ENCODE peak calls at places on chromosomes 2 and 18, in four cellular contexts. P is A549, O is IMR-90, Y is progenitor cell of endocrine pancreas. H is an unnamed sample.

GRCh38 chr2:61463769-61464475 is 7.0 kb downstream of the USP34 start:
- DNase-seq in P (no peak), O (no peak), Y (no peak), H (no peak)

GRCh38 chr2:8193686-8194615 is 487.9 kb upstream of the ID2 start:
- DNase-seq in P (no peak), O (no peak), Y (no peak), H (no peak)

GRCh38 chr2:127675335-127676261 is at the start of gene LIMS2:
- DNase-seq in P (peak), O (peak), Y (no peak), H (peak)

GRCh38 chr2:35783723-35784122 is 571.9 kb upstream of the CRIM1 start:
- DNase-seq in P (no peak), O (no peak), Y (no peak), H (no peak)

GRCh38 chr2:236943068-236943467 is 142.6 kb upstream of the COPS8 start:
- DNase-seq in P (no peak), O (no peak), Y (no peak), H (no peak)

GRCh38 chr18:12422936-12423335 is 15.2 kb downstream of the PRELID3A start:
- DNase-seq in P (no peak), O (no peak), Y (no peak), H (no peak)

GRCh38 chr18:55790296-55790695 is 202.3 kb upstream of the TCF4 start:
- DNase-seq in P (peak), O (peak), Y (no peak), H (peak)

GRCh38 chr2:120514521-120514920 is 168.6 kb downstream of the INHBB start:
- DNase-seq in P (no peak), O (no peak), Y (no peak), H (no peak)

GRCh38 chr2:102130651-102130991 is 11.9 kb upstream of the IL1R1 start:
- DNase-seq in P (no peak), O (peak), Y (no peak), H (no peak)

GRCh38 chr2:43178602-43179542 is 47.5 kb downstream of the ZFP36L2 start:
- DNase-seq in P (peak), O (peak), Y (no peak), H (peak)

GRCh38 chr2:218884519-218884918 is 3.9 kb downstream of the WNT10A start:
- DNase-seq in P (no peak), O (no peak), Y (no peak), H (no peak)

GRCh38 chr2:26655611-26656195 is 14.5 kb upstream of the CIB4 start:
- DNase-seq in P (no peak), O (no peak), Y (no peak), H (no peak)

GRCh38 chr2:143481231-143481613 is 352.0 kb downstream of the ARHGAP15 start:
- DNase-seq in P (no peak), O (no peak), Y (no peak), H (no peak)

GRCh38 chr18:46224181-46224775 is 120.1 kb downstream of the HAUS1 start:
- DNase-seq in P (no peak), O (no peak), Y (no peak), H (peak)

GRCh38 chr2:241950878-241951331 is 81.4 kb downstream of the RTP5 start:
- DNase-seq in P (peak), O (peak), Y (peak), H (peak)

GRCh38 chr2:161160226-161161073 is at the start of gene TANK:
- DNase-seq in P (peak), O (peak), Y (peak), H (peak)

GRCh38 chr2:142796161-142796560 is 81.3 kb upstream of the KYNU start:
- DNase-seq in P (no peak), O (no peak), Y (no peak), H (no peak)

GRCh38 chr2:109259671-109260070 is 130.7 kb downstream of the SH3RF3 start:
- DNase-seq in P (no peak), O (no peak), Y (no peak), H (no peak)

GRCh38 chr2:127095784-127096183 is 11.2 kb downstream of the BIN1 start:
- DNase-seq in P (no peak), O (no peak), Y (no peak), H (no peak)

GRCh38 chr2:115077594-115077993 is 635.2 kb downstream of the DPP10 start:
- DNase-seq in P (no peak), O (no peak), Y (no peak), H (no peak)

GRCh38 chr2:72619622-72620021 is 206.2 kb downstream of the EXOC6B start:
- DNase-seq in P (no peak), O (no peak), Y (no peak), H (no peak)

GRCh38 chr2:190618030-190618429 is 30.9 kb upstream of the NAB1 start:
- DNase-seq in P (no peak), O (no peak), Y (no peak), H (no peak)

GRCh38 chr2:19676770-19677169 is 225.0 kb downstream of the TTC32 start:
- DNase-seq in P (no peak), O (no peak), Y (no peak), H (no peak)
- TF ChIP-seq CTCF in P (no peak), O (no peak), Y (no peak), H (no peak)

GRCh38 chr18:61580061-61580460 is 246.8 kb downstream of the CDH20 start:
- DNase-seq in P (no peak), O (no peak), Y (no peak), H (peak)

GRCh38 chr18:61581578-61582204 is 248.5 kb downstream of the CDH20 start:
- DNase-seq in P (peak), O (peak), Y (peak), H (peak)

GRCh38 chr18:61583548-61583947 is 250.3 kb downstream of the CDH20 start:
- DNase-seq in P (no peak), O (no peak), Y (no peak), H (no peak)

GRCh38 chr18:61579581-61579980 is 246.4 kb downstream of the CDH20 start:
- DNase-seq in P (no peak), O (no peak), Y (no peak), H (no peak)

DNA sequence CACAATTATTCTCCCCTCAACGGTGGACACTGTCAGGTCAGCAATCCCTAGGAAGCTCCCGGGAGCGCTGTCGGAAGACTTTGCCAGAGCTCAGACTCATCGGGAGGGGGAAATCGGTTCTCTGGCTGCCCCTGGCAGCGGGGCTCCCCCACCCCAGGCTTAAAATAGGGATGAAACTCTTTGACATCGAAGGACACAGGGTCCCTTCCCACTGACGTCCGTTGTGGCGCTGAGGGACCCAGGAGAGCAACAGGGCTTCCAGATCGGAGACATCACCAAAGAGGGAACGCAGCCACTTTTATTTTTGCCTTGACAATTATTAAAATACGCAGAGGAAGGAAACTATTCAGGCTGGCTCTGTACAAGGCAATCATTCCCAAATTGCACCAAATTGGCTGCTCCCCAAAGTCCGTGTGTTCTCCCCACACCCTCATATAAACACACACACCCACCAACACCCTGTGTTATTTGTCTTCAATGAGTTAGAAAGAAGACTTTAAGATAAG is 249.0 kb downstream of the CDH20 start:
- DNase-seq in P (no peak), O (no peak), Y (no peak), H (no peak)
- TF ChIP-seq CTCF in P (no peak), O (no peak), Y (no peak), H (no peak)

DNA sequence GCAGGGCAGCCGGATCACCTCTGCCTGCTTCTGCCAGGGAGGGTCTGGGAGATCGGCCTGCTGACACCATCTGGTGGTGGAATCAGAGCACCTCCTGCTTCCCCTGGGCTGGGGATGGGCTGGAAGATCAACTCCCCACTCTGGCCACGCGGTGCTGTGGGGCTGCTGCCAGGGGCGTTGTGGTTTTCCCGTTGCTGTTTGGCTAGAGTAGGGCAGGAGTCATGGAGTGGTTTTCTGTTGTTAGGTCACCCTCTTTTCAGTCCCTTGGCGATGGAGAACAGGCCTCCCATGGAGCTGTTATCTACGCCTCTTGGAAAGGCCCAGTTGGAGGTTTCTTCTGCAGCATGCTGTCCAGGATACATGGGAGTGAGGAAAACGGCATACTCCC is 15.2 kb downstream of the BCL2L11 start:
- DNase-seq in P (peak), O (peak), Y (no peak), H (peak)
- TF ChIP-seq CTCF in P (no peak), O (peak), Y (no peak), H (peak)

GRCh38 chr2:174353004-174353403 is 18.2 kb downstream of the SP9 start:
- DNase-seq in P (no peak), O (no peak), Y (no peak), H (no peak)

GRCh38 chr2:174344716-174345472 is 10.1 kb downstream of the SP9 start:
- DNase-seq in P (no peak), O (peak), Y (no peak), H (peak)

GRCh38 chr2:174350593-174351181 is 15.9 kb downstream of the SP9 start:
- DNase-seq in P (no peak), O (no peak), Y (no peak), H (no peak)

DNA sequence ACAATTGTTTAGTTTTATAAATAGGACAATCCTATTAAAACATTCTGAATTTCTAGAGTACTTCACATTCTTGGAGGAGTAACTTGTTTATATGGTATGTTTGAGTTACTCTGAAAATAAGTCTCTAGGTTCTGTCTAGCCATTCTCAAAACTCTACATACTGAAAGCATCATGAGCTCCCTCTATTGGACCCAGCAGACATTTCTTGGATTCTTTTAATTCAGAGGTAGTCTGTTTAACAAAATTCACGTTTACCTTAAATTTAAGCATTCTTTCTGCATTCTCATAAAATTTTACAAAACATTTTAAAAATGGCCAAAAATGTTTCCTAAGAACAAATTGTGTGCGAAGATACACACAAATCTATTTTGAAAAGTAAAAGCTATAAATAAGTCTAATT is 15.3 kb downstream of the SP9 start:
- DNase-seq in P (no peak), O (peak), Y (no peak), H (no peak)
- TF ChIP-seq CTCF in P (peak), O (peak), Y (peak), H (peak)

GRCh38 chr2:38509947-38510326 is 92.8 kb downstream of the HNRNPLL start:
- DNase-seq in P (no peak), O (no peak), Y (no peak), H (no peak)

GRCh38 chr2:38507712-38508111 is 95.0 kb downstream of the HNRNPLL start:
- DNase-seq in P (no peak), O (no peak), Y (no peak), H (no peak)

GRCh38 chr2:38509322-38509946 is 93.3 kb downstream of the HNRNPLL start:
- DNase-seq in P (no peak), O (peak), Y (no peak), H (peak)

GRCh38 chr2:38505779-38506178 is 96.9 kb downstream of the HNRNPLL start:
- DNase-seq in P (no peak), O (peak), Y (no peak), H (peak)

DNA sequence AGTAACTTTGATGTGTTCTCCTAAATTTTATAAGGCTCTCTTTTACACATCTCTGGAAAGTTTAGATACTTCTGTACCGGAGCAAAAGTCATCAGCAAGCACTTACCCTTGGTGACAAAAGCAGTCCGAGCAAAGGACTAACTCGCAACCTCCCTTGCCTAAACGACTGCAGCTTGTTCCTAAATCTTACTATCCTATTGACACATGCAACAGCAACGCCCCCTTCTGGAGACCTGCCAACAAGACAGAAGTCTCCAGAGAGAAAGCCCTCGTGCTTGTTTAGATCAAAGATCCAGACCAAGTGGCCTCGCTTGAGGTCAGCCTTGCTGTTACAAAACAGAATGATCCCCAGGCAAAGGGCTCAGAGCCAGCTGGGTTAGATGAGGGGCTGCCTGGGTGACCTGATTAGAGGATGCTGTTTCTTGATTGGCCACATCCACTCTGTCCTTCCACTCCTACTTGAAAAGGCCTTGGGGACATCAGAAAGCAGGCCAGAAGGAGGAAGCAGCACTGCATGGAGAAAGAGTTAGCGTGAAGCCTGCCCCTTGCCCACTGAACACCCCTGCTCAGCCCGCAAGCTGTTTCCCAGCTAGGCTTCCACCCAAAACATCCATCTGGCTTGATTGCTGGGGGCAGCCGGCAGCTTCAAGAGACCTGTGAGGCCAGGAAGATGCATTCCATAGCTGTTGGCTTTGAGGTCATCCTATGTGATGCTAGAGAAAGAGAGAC is 94.3 kb downstream of the HNRNPLL start:
- DNase-seq in P (peak), O (peak), Y (peak), H (peak)
- TF ChIP-seq CTCF in P (peak), O (peak), Y (peak), H (peak)

GRCh38 chr18:48582946-48583345 is 44.1 kb downstream of the CTIF start:
- DNase-seq in P (no peak), O (no peak), Y (no peak), H (no peak)
- TF ChIP-seq CTCF in P (no peak), O (no peak), Y (no peak), H (no peak)